ENCODE peak calls at places on chromosomes 16 and 17, in nine cellular contexts. One of them, this sample, is unnamed. For H3K9me3, the result is how much of the 10 kb centered on the place peaks cover.

GRCh38 chr17:48228720-48229119 is 121.2 kb downstream of the SNX11 start:
- DNase-seq in cardiac muscle cell: no peak
- DNase-seq in endodermal cell: peak
- DNase-seq in left lung: no peak
- DNase-seq in IMR-90: no peak
- DNase-seq in upper lobe of right lung: no peak
- DNase-seq in A549: no peak
- DNase-seq in suprapubic skin: no peak
- DNase-seq in heart left ventricle: no peak
- DNase-seq in this sample: no peak

GRCh38 chr17:74582633-74583032 is 9.4 kb downstream of the CD300LD start:
- DNase-seq in cardiac muscle cell: no peak
- DNase-seq in endodermal cell: no peak
- DNase-seq in left lung: no peak
- DNase-seq in IMR-90: no peak
- DNase-seq in upper lobe of right lung: no peak
- DNase-seq in A549: no peak
- DNase-seq in suprapubic skin: no peak
- DNase-seq in heart left ventricle: no peak
- DNase-seq in this sample: no peak

GRCh38 chr16:35510701-35511100 is 2051.3 kb downstream of the TP53TG3F start:
- DNase-seq in cardiac muscle cell: no peak
- DNase-seq in endodermal cell: no peak
- DNase-seq in left lung: no peak
- DNase-seq in IMR-90: no peak
- DNase-seq in upper lobe of right lung: no peak
- DNase-seq in A549: no peak
- DNase-seq in suprapubic skin: no peak
- DNase-seq in heart left ventricle: no peak
- DNase-seq in this sample: no peak

GRCh38 chr17:10171057-10171456 is 27.3 kb downstream of the GAS7 start:
- DNase-seq in cardiac muscle cell: peak
- DNase-seq in endodermal cell: no peak
- DNase-seq in left lung: no peak
- DNase-seq in IMR-90: no peak
- DNase-seq in upper lobe of right lung: no peak
- DNase-seq in A549: no peak
- DNase-seq in suprapubic skin: peak
- DNase-seq in heart left ventricle: no peak
- DNase-seq in this sample: no peak

GRCh38 chr16:88865742-88866141 is 718 bp downstream of the PABPN1L start:
- DNase-seq in cardiac muscle cell: no peak
- DNase-seq in endodermal cell: no peak
- DNase-seq in left lung: no peak
- DNase-seq in IMR-90: no peak
- DNase-seq in upper lobe of right lung: no peak
- DNase-seq in A549: no peak
- DNase-seq in suprapubic skin: no peak
- DNase-seq in heart left ventricle: no peak
- DNase-seq in this sample: no peak

GRCh38 chr17:71975998-71976649 is 144.7 kb upstream of the SOX9 start:
- DNase-seq in cardiac muscle cell: peak
- DNase-seq in endodermal cell: peak
- DNase-seq in left lung: no peak
- DNase-seq in IMR-90: peak
- DNase-seq in upper lobe of right lung: no peak
- DNase-seq in A549: peak
- DNase-seq in suprapubic skin: peak
- DNase-seq in heart left ventricle: peak
- DNase-seq in this sample: no peak

GRCh38 chr17:80724723-80725388 is 180.2 kb downstream of the RPTOR start:
- DNase-seq in cardiac muscle cell: peak
- DNase-seq in endodermal cell: no peak
- DNase-seq in left lung: no peak
- DNase-seq in IMR-90: peak
- DNase-seq in upper lobe of right lung: no peak
- DNase-seq in A549: peak
- DNase-seq in suprapubic skin: no peak
- DNase-seq in heart left ventricle: no peak
- DNase-seq in this sample: no peak

GRCh38 chr16:68574479-68574878 is 35.4 kb downstream of the ZFP90 start:
- DNase-seq in cardiac muscle cell: no peak
- DNase-seq in endodermal cell: no peak
- DNase-seq in left lung: no peak
- DNase-seq in IMR-90: no peak
- DNase-seq in upper lobe of right lung: no peak
- DNase-seq in A549: no peak
- DNase-seq in suprapubic skin: no peak
- DNase-seq in heart left ventricle: no peak
- DNase-seq in this sample: no peak

GRCh38 chr17:41324180-41325075 is 8.9 kb upstream of the KRTAP17-1 start:
- DNase-seq in cardiac muscle cell: no peak
- DNase-seq in endodermal cell: peak
- DNase-seq in left lung: no peak
- DNase-seq in IMR-90: peak
- DNase-seq in upper lobe of right lung: no peak
- DNase-seq in A549: peak
- DNase-seq in suprapubic skin: no peak
- DNase-seq in heart left ventricle: no peak
- DNase-seq in this sample: no peak

GRCh38 chr17:81523139-81524062 is 4.8 kb upstream of the FSCN2 start:
- DNase-seq in cardiac muscle cell: peak
- DNase-seq in endodermal cell: peak
- DNase-seq in left lung: peak
- DNase-seq in IMR-90: peak
- DNase-seq in upper lobe of right lung: no peak
- DNase-seq in A549: no peak
- DNase-seq in suprapubic skin: no peak
- DNase-seq in heart left ventricle: peak
- DNase-seq in this sample: no peak

GRCh38 chr17:45320931-45321461 is 4.2 kb upstream of the MAP3K14 start:
- DNase-seq in cardiac muscle cell: peak
- DNase-seq in endodermal cell: no peak
- DNase-seq in left lung: no peak
- DNase-seq in IMR-90: peak
- DNase-seq in upper lobe of right lung: no peak
- DNase-seq in A549: peak
- DNase-seq in suprapubic skin: no peak
- DNase-seq in heart left ventricle: no peak
- DNase-seq in this sample: no peak

DNA sequence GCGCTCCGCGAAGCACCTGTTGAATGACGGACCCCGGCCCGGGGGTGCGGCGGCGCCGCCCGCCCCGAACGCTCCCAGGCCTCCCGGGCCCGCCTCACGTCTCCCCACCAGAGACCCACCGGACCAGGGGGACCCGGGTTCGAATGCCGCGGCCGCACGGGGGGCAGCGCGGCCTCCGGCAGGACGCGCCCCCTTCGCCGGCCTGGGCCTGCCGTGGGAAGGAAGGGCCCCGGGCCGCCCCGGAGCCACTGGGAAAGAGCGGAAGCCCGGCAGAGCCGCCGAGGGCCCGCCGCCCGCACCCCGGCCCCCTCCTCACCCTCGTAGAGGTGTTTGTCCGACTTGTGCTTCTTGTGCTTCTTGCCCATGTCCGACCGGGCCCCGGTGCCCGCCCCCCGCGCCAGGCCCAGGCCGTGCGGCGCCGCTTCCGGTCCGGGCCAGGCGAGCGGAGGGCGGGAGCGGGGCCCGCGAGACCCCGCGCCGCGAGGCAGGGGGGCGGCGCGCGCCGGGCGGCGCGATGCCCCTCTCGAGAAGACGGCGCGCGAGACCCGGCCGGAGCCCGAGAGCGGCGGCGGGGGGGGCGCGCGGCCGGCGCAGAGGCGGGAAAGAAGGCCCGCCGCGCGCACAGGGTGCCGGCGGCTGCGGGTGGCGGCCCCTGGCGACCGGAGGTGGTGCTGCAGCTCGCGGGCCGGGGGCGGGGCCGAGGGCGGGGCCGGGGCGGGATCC is at the start of gene BRD7:
- DNase-seq in cardiac muscle cell: peak
- DNase-seq in endodermal cell: peak
- DNase-seq in left lung: peak
- DNase-seq in IMR-90: peak
- DNase-seq in upper lobe of right lung: peak
- DNase-seq in A549: peak
- DNase-seq in suprapubic skin: no peak
- DNase-seq in heart left ventricle: peak
- DNase-seq in this sample: peak
- TF ChIP-seq CTCF in cardiac muscle cell: peak
- TF ChIP-seq CTCF in endodermal cell: peak
- TF ChIP-seq CTCF in left lung: peak
- TF ChIP-seq CTCF in IMR-90: peak
- TF ChIP-seq CTCF in upper lobe of right lung: peak
- TF ChIP-seq CTCF in A549: peak
- TF ChIP-seq CTCF in suprapubic skin: no peak
- TF ChIP-seq CTCF in heart left ventricle: peak
- TF ChIP-seq CTCF in this sample: no peak

DNA sequence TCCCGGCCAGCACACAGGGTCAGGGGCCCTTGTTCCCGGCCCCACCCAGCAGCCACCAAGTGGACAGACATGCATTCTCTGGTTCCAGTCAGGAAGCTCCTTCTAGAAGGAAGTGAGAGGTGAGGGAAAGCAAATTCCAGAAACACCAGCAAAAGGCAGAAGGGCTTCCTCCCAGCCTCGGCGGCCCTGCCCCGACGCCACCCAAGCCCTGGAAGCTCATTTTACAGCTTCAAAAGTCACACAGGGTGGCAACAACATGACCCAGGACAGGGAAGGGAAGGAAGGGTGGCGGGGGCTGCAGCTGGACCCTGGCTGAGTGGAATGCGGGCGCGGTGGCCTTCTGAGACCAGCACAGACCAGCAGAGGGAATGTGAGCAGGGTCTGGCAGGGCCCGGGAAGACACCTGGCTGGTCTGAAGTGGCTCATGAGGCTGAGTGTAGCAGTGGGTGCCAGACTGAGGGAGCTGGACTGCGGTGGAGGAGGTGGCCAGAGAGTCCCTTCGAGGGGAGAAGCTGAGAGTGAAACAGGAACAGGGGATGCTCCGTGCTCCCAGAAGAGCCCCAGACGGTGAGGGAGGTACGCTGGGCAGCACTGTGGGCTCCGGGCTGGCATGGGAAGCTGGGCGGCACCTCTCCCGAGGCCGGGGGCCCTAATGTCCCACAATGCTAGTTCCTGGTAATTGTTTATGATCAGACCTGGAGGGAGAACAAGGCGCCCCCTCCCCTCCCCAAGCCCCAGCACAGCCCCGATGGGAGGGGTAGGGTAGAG is 1.9 kb upstream of the UNC13D start:
- DNase-seq in cardiac muscle cell: no peak
- DNase-seq in endodermal cell: no peak
- DNase-seq in left lung: peak
- DNase-seq in IMR-90: no peak
- DNase-seq in upper lobe of right lung: no peak
- DNase-seq in A549: no peak
- DNase-seq in suprapubic skin: peak
- DNase-seq in heart left ventricle: no peak
- DNase-seq in this sample: no peak
- H3K27ac ChIP-seq in cardiac muscle cell: peak
- H3K27ac ChIP-seq in endodermal cell: peak
- H3K27ac ChIP-seq in left lung: peak
- H3K27ac ChIP-seq in IMR-90: no peak
- H3K27ac ChIP-seq in upper lobe of right lung: peak
- H3K27ac ChIP-seq in A549: peak
- H3K27ac ChIP-seq in suprapubic skin: peak
- H3K27ac ChIP-seq in heart left ventricle: peak
- H3K27ac ChIP-seq in this sample: no peak

DNA sequence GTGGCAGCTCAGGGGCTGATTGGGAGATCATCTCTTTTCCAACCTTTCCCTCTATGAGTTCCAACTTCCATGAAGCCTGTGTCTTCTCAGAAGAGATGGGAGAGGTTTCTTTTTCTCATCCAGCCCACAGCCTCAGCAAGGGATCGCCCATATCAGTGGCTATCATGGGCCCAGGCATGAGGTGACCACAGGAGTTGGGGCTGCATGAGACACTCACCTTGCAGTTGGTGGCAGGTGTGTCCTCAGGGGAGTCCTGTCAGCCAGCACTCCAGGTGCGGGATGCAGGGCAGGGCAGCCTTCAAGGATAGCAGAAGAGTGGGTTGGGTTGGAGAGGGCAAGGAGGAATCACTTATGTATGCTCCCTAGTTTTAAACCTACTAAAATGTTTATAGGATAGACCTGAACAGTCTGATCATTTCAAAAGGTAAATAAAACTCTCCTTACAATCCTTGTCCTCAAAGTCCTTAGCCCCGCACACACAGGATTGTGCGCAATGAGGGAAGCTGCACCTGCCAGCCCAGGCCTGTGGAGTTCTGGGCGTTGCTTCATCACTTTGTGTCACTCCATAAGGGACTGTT is 811.1 kb downstream of the KCNJ18 start:
- DNase-seq in cardiac muscle cell: no peak
- DNase-seq in endodermal cell: no peak
- DNase-seq in left lung: no peak
- DNase-seq in IMR-90: no peak
- DNase-seq in upper lobe of right lung: no peak
- DNase-seq in A549: no peak
- DNase-seq in suprapubic skin: no peak
- DNase-seq in heart left ventricle: no peak
- DNase-seq in this sample: no peak
- H3K9me3 ChIP-seq in cardiac muscle cell: under half
- H3K9me3 ChIP-seq in endodermal cell: half or more
- H3K9me3 ChIP-seq in left lung: under half
- H3K9me3 ChIP-seq in IMR-90: under half
- H3K9me3 ChIP-seq in upper lobe of right lung: under half
- H3K9me3 ChIP-seq in A549: under half
- H3K9me3 ChIP-seq in suprapubic skin: under half
- H3K9me3 ChIP-seq in heart left ventricle: under half
- H3K9me3 ChIP-seq in this sample: under half

GRCh38 chr17:57868007-57868774 is 18.3 kb upstream of the MRPS23 start:
- DNase-seq in cardiac muscle cell: peak
- DNase-seq in endodermal cell: peak
- DNase-seq in left lung: no peak
- DNase-seq in IMR-90: peak
- DNase-seq in upper lobe of right lung: no peak
- DNase-seq in A549: peak
- DNase-seq in suprapubic skin: peak
- DNase-seq in heart left ventricle: peak
- DNase-seq in this sample: no peak
- TF ChIP-seq CTCF in cardiac muscle cell: peak
- TF ChIP-seq CTCF in endodermal cell: peak
- TF ChIP-seq CTCF in left lung: peak
- TF ChIP-seq CTCF in IMR-90: peak
- TF ChIP-seq CTCF in upper lobe of right lung: peak
- TF ChIP-seq CTCF in A549: peak
- TF ChIP-seq CTCF in suprapubic skin: peak
- TF ChIP-seq CTCF in heart left ventricle: peak
- TF ChIP-seq CTCF in this sample: no peak